ENCODE peak calls at places on chromosomes 11 and 22, in seven cellular contexts. W is fibroblast of lung, X is GM23338, G is mammary epithelial cell, O is neural progenitor cell, E is H1, Q is K562. D is an unnamed sample. For H3K27me3, the result is how much of the 10 kb centered on the place peaks cover.

GRCh38 chr11:105937331-105937730 is 84.7 kb downstream of the MSANTD4 start:
- DNase-seq in W (peak), X (no peak), G (peak), O (no peak), E (no peak), Q (no peak), D (peak)

GRCh38 chr22:17607891-17608521 is 20.5 kb downstream of the ATP6V1E1 start:
- DNase-seq in W (no peak), X (no peak), G (no peak), O (no peak), E (no peak), Q (no peak), D (no peak)

GRCh38 chr22:17501679-17502285 is 61.5 kb upstream of the SLC25A18 start:
- DNase-seq in W (peak), X (peak), G (peak), O (peak), E (no peak), Q (peak), D (peak)

GRCh38 chr11:100841711-100842407 is 154.8 kb downstream of the ARHGAP42 start:
- DNase-seq in W (no peak), X (no peak), G (no peak), O (no peak), E (no peak), Q (no peak), D (no peak)

GRCh38 chr11:131302831-131303230 is 67.6 kb upstream of the NTM start:
- DNase-seq in W (peak), X (no peak), G (no peak), O (no peak), E (no peak), Q (no peak), D (no peak)

GRCh38 chr11:69286358-69287327 is 7.3 kb upstream of the MYEOV start:
- DNase-seq in W (no peak), X (peak), G (no peak), O (peak), E (no peak), Q (no peak), D (no peak)

GRCh38 chr22:19325296-19325950 is 33.9 kb upstream of the CLTCL1 start:
- DNase-seq in W (peak), X (no peak), G (peak), O (no peak), E (no peak), Q (no peak), D (no peak)

GRCh38 chr11:129322941-129323340 is 52.7 kb upstream of the BARX2 start:
- DNase-seq in W (no peak), X (no peak), G (no peak), O (no peak), E (no peak), Q (no peak), D (no peak)

GRCh38 chr22:16609548-16610261 is 17.1 kb upstream of the CCT8L2 start:
- DNase-seq in W (no peak), X (peak), G (no peak), O (no peak), E (no peak), Q (peak), D (no peak)

GRCh38 chr22:22753526-22754267 is 109.3 kb downstream of the GGTLC2 start:
- DNase-seq in W (peak), X (peak), G (peak), O (peak), E (no peak), Q (peak), D (peak)

GRCh38 chr11:125904678-125905077 is 370 bp downstream of the DDX25 start:
- DNase-seq in W (no peak), X (no peak), G (no peak), O (no peak), E (no peak), Q (no peak), D (no peak)

GRCh38 chr11:125910450-125910849 is 6.1 kb downstream of the DDX25 start:
- DNase-seq in W (no peak), X (no peak), G (no peak), O (no peak), E (no peak), Q (no peak), D (no peak)
- H3K27me3 ChIP-seq in W (under half), X (under half), G (under half), O (under half), E (under half), Q (under half), D (under half)

GRCh38 chr22:21624120-21624879 is 5.5 kb downstream of the YDJC start:
- DNase-seq in W (no peak), X (peak), G (peak), O (peak), E (no peak), Q (peak), D (peak)
- TF ChIP-seq CTCF in W (peak), X (peak), G (peak), O (peak), E (peak), Q (no peak), D (peak)

GRCh38 chr11:65053826-65054503 is 4.4 kb downstream of the NAALADL1 start:
- DNase-seq in W (no peak), X (no peak), G (no peak), O (no peak), E (no peak), Q (no peak), D (no peak)
- TF ChIP-seq EZH2 in W (no peak), X (no peak), G (no peak), O (no peak), E (no peak), Q (no peak), D (no peak)

DNA sequence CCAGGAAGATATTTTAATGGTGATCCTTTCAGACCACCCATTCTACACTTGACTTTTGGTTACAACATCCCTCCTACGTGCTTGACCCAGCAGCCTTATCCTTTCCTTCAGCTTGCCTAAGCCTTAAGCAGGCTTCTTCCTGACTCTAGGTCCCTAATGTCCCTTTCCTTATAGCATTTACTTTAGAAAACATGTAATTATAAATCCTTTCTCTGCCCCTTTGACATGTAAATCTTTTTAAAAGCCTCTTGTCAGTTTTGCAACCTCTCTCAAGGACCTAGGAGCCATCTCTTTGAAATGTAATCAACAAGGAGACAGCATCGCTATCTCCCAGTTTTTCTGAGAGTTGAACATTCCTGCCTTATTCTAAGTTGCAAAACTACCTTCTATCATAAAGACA is 1255.2 kb downstream of the LRRC4C start:
- DNase-seq in W (no peak), X (peak), G (no peak), O (no peak), E (no peak), Q (no peak), D (no peak)
- H3K27me3 ChIP-seq in W (under half), X (half or more), G (under half), O (under half), E (half or more), Q (under half), D (under half)

DNA sequence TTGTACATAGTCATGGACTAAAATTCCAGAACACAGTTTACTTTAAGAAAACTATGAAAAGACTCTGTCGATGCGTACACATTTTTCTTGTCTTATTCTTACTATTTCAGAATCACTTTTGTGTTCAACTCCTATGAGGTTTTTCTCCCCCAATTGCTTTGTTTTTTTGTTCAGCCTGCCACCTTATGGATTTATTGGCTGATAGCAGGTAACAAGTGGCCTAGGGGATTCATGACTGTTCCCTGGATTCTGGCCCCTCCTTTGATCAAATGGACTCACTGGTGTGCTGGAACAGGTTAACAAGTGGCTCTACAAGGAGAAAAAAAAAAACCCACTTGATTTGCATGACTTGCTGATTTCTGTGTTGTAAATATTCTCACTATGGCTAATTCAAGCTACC is 10.6 kb downstream of the MMP20 start:
- DNase-seq in W (no peak), X (peak), G (no peak), O (no peak), E (no peak), Q (no peak), D (peak)
- TF ChIP-seq CTCF in W (no peak), X (peak), G (peak), O (no peak), E (no peak), Q (no peak), D (peak)

GRCh38 chr22:46070215-46070721 is 80.1 kb upstream of the PPARA start:
- DNase-seq in W (no peak), X (peak), G (peak), O (peak), E (no peak), Q (no peak), D (peak)
- TF ChIP-seq EZH2 in W (no peak), X (no peak), G (no peak), O (peak), E (peak), Q (no peak), D (no peak)

DNA sequence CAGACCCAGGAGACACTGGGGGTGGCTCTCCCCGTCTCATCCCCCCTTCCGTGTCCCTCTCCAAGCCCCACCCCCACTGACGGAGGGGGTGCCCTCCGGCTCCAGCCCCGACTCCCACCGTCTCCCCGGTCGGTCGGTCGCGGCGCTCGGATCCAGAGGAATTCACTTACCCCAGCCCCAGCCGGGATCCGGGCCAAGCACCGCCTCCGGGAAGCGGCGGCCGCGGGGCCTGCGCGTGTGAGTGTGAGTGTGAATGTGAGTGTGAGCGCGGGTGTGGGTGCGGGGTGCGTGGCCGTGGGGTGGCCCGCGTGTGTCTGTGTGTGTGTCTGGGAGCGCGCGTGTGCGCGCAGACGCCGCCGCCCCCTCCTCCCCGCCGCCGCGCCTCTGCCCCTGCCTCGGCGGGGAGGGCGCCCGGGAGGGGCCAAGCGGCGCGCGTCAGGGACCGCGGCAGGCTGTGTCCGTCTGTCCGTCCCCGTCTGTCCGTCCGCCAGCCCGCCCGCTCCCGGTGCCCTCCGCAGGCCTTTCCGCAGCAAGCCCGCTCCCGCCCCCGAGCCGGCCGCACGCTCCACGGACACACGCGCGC is at the start of gene ELFN2:
- DNase-seq in W (peak), X (peak), G (no peak), O (peak), E (no peak), Q (no peak), D (no peak)
- H3K27me3 ChIP-seq in W (under half), X (under half), G (under half), O (half or more), E (under half), Q (under half), D (under half)

DNA sequence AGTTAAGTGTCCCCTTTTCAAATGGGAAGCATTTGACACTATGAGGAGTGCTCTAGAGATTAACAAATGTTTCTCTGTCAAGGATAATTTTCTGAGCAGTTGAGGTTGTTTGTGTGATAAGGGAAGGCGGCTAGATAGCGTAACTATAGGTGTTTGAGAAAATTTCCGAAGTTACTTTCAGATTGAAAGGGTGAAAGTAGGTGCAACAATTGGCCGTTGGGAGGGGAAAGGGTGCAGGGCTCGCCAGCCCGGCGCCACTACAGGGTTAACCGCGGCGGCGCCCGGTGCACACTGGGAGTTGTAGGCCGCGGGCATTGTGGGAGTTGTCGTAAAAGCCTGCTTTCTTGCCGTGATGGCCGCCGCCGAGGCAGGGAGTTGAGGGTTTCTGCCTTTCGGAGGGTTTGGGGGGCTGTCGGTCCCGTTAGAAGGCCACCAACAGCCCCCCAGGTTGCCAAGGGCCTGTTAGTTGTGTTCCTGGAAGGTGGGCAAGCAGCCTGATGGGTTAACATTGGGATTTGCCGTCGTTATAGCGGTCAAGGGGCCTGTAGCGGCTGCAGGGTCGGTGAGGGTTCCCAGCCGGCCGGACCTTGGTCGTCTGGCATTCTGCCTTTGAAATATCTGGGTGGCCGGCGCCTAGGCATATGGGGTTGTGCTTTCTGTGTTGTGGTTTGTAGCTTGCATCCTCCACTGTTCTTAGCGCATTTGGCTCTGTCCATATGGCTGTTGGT is 36.5 kb upstream of the HSD17B12 start:
- DNase-seq in W (peak), X (peak), G (peak), O (peak), E (peak), Q (peak), D (peak)
- TF ChIP-seq CTCF in W (no peak), X (no peak), G (no peak), O (no peak), E (no peak), Q (no peak), D (no peak)

D was measured in A673.